ENCODE peak calls at places on chromosomes 4 and X, in six cellular contexts. One of them, this sample, is unnamed.

GRCh38 chr4:1809754-1810502 is 16.8 kb downstream of the FGFR3 start:
- DNase-seq in SW480: peak; percentile 57
- DNase-seq in nucleus accumbens: peak; percentile 21
- DNase-seq in D341Med: peak; percentile 94
- DNase-seq in activated effector memory CD4-positive, alpha-beta T cell treated with Interleukin-2 at 50 U/mL for 16 hours: peak; percentile 39
- DNase-seq in stimulated activated CD4-positive, alpha-beta T cell treated with anti-CD3 and anti-CD28 coated beads, Interleukin-4, amount 100 ng/mL, for 24 hours: peak; percentile 71
- DNase-seq in this sample: peak; percentile 60

GRCh38 chr4:150816491-150816890 is 198.6 kb downstream of the LRBA start:
- DNase-seq in stimulated activated CD4-positive, alpha-beta T cell treated with anti-CD3 and anti-CD28 coated beads, Interleukin-4, amount 100 ng/mL, for 24 hours: no peak
- DNase-seq in nucleus accumbens: no peak
- DNase-seq in D341Med: no peak
- DNase-seq in SW480: no peak
- DNase-seq in activated effector memory CD4-positive, alpha-beta T cell treated with Interleukin-2 at 50 U/mL for 16 hours: no peak
- DNase-seq in this sample: no peak

GRCh38 chr4:68288046-68288740 is 42.7 kb upstream of the TMPRSS11B start:
- DNase-seq in SW480: no peak
- DNase-seq in D341Med: no peak
- DNase-seq in nucleus accumbens: no peak
- DNase-seq in stimulated activated CD4-positive, alpha-beta T cell treated with anti-CD3 and anti-CD28 coated beads, Interleukin-4, amount 100 ng/mL, for 24 hours: no peak
- DNase-seq in activated effector memory CD4-positive, alpha-beta T cell treated with Interleukin-2 at 50 U/mL for 16 hours: no peak
- DNase-seq in this sample: no peak

GRCh38 chr4:87679449-87680169 is 29.5 kb downstream of the DMP1 start:
- DNase-seq in SW480: peak; percentile 35
- DNase-seq in nucleus accumbens: no peak
- DNase-seq in D341Med: peak; percentile 69
- DNase-seq in activated effector memory CD4-positive, alpha-beta T cell treated with Interleukin-2 at 50 U/mL for 16 hours: peak; percentile 1
- DNase-seq in stimulated activated CD4-positive, alpha-beta T cell treated with anti-CD3 and anti-CD28 coated beads, Interleukin-4, amount 100 ng/mL, for 24 hours: peak; percentile 20
- DNase-seq in this sample: peak; percentile 20

GRCh38 chr4:138948918-138949317 is 66.7 kb upstream of the NOCT start:
- DNase-seq in nucleus accumbens: no peak
- DNase-seq in stimulated activated CD4-positive, alpha-beta T cell treated with anti-CD3 and anti-CD28 coated beads, Interleukin-4, amount 100 ng/mL, for 24 hours: no peak
- DNase-seq in SW480: no peak
- DNase-seq in D341Med: no peak
- DNase-seq in activated effector memory CD4-positive, alpha-beta T cell treated with Interleukin-2 at 50 U/mL for 16 hours: no peak
- DNase-seq in this sample: no peak

GRCh38 chr4:101667348-101667747 is 123.2 kb upstream of the BANK1 start:
- DNase-seq in SW480: no peak
- DNase-seq in nucleus accumbens: no peak
- DNase-seq in activated effector memory CD4-positive, alpha-beta T cell treated with Interleukin-2 at 50 U/mL for 16 hours: no peak
- DNase-seq in stimulated activated CD4-positive, alpha-beta T cell treated with anti-CD3 and anti-CD28 coated beads, Interleukin-4, amount 100 ng/mL, for 24 hours: no peak
- DNase-seq in D341Med: no peak
- DNase-seq in this sample: no peak

GRCh38 chr4:44447563-44448504 is 775 bp downstream of the KCTD8 start:
- DNase-seq in D341Med: peak; percentile 75
- DNase-seq in stimulated activated CD4-positive, alpha-beta T cell treated with anti-CD3 and anti-CD28 coated beads, Interleukin-4, amount 100 ng/mL, for 24 hours: no peak
- DNase-seq in activated effector memory CD4-positive, alpha-beta T cell treated with Interleukin-2 at 50 U/mL for 16 hours: no peak
- DNase-seq in nucleus accumbens: peak; percentile 40
- DNase-seq in SW480: no peak
- DNase-seq in this sample: peak; percentile 39

GRCh38 chr4:1300466-1301455 is 11.1 kb downstream of the MAEA start:
- DNase-seq in SW480: no peak
- DNase-seq in D341Med: peak; percentile 37
- DNase-seq in nucleus accumbens: peak; percentile 27
- DNase-seq in stimulated activated CD4-positive, alpha-beta T cell treated with anti-CD3 and anti-CD28 coated beads, Interleukin-4, amount 100 ng/mL, for 24 hours: peak; percentile 26
- DNase-seq in activated effector memory CD4-positive, alpha-beta T cell treated with Interleukin-2 at 50 U/mL for 16 hours: no peak
- DNase-seq in this sample: peak; percentile 39

GRCh38 chrX:28966335-28966734 is 379.1 kb downstream of the IL1RAPL1 start:
- DNase-seq in D341Med: no peak
- DNase-seq in SW480: no peak
- DNase-seq in stimulated activated CD4-positive, alpha-beta T cell treated with anti-CD3 and anti-CD28 coated beads, Interleukin-4, amount 100 ng/mL, for 24 hours: no peak
- DNase-seq in activated effector memory CD4-positive, alpha-beta T cell treated with Interleukin-2 at 50 U/mL for 16 hours: no peak
- DNase-seq in nucleus accumbens: no peak
- DNase-seq in this sample: no peak

GRCh38 chr4:147547314-147548056 is 66.6 kb downstream of the EDNRA start:
- DNase-seq in activated effector memory CD4-positive, alpha-beta T cell treated with Interleukin-2 at 50 U/mL for 16 hours: no peak
- DNase-seq in stimulated activated CD4-positive, alpha-beta T cell treated with anti-CD3 and anti-CD28 coated beads, Interleukin-4, amount 100 ng/mL, for 24 hours: no peak
- DNase-seq in SW480: no peak
- DNase-seq in D341Med: no peak
- DNase-seq in nucleus accumbens: no peak
- DNase-seq in this sample: no peak

GRCh38 chr4:22942920-22943559 is 250.3 kb downstream of the GBA3 start:
- DNase-seq in stimulated activated CD4-positive, alpha-beta T cell treated with anti-CD3 and anti-CD28 coated beads, Interleukin-4, amount 100 ng/mL, for 24 hours: no peak
- DNase-seq in SW480: no peak
- DNase-seq in nucleus accumbens: no peak
- DNase-seq in D341Med: no peak
- DNase-seq in activated effector memory CD4-positive, alpha-beta T cell treated with Interleukin-2 at 50 U/mL for 16 hours: no peak
- DNase-seq in this sample: no peak

This sample was measured in caudate nucleus.